ENCODE peak calls at places on chromosomes 6 and 20, in eight cellular contexts. G is left ventricle myocardium superior; C is T-helper 2 cell; I is NCI-H1092; L is HAP-1; A is activated CD4-positive, alpha-beta T cell treated with anti-CD3 and anti-CD28 coated beads, Interleukin-2, amount 10 ng/mL, durations not matched to agents 7 days and 5 days; J is GM03348; N is occipital lobe. U is an unnamed sample.

GRCh38 chr20:50379049-50379990 is 130.9 kb upstream of the PTPN1 start:
- DNase-seq in N (no peak), L (no peak), I (peak; percentile 11), G (peak; percentile 94), C (no peak), A (no peak), J (peak; percentile 81), U (no peak)

GRCh38 chr20:57953638-57954037 is 243.8 kb upstream of the PMEPA1 start:
- DNase-seq in J (no peak), A (no peak), C (no peak), G (no peak), I (no peak), N (no peak), L (no peak), U (no peak)

GRCh38 chr20:9617062-9617461 is 102.7 kb downstream of the LAMP5 start:
- DNase-seq in G (peak; percentile 59), N (peak; percentile 17), A (peak; percentile 57), I (peak; percentile 42), J (peak; percentile 74), L (peak; percentile 69), C (peak; percentile 8), U (peak; percentile 57)

GRCh38 chr20:49501917-49502316 is 19.4 kb upstream of the KCNB1 start:
- DNase-seq in J (no peak), N (no peak), L (no peak), A (no peak), I (no peak), C (no peak), G (no peak), U (no peak)

GRCh38 chr6:12572884-12573824 is 143.4 kb upstream of the PHACTR1 start:
- DNase-seq in J (peak; percentile 82), L (no peak), G (no peak), A (no peak), C (no peak), N (peak; percentile 37), I (no peak), U (no peak)

GRCh38 chr6:11964101-11964500 is 48.0 kb upstream of the HIVEP1 start:
- DNase-seq in C (no peak), I (no peak), L (no peak), J (no peak), G (no peak), A (no peak), N (no peak), U (no peak)

GRCh38 chr6:122033564-122034181 is 365.8 kb upstream of the HSF2 start:
- DNase-seq in L (no peak), N (no peak), I (peak; percentile 1), C (no peak), A (no peak), G (no peak), J (peak; percentile 67), U (peak; percentile 54)

GRCh38 chr6:18155273-18155863 is at the start of gene KDM1B:
- DNase-seq in C (peak; percentile 96), I (peak; percentile 94), L (peak; percentile 99), J (peak; percentile 99), G (peak; percentile 99), N (peak; percentile 99), A (peak; percentile 98), U (peak; percentile 98)

GRCh38 chr6:2858678-2859324 is 17.1 kb upstream of the SERPINB1 start:
- DNase-seq in L (no peak), A (peak; percentile 76), I (no peak), N (no peak), C (no peak), J (no peak), G (no peak), U (no peak)

GRCh38 chr20:48186447-48186846 is 401.2 kb upstream of the SULF2 start:
- DNase-seq in A (no peak), J (no peak), C (no peak), N (no peak), G (no peak), I (no peak), L (peak; percentile 30), U (no peak)

GRCh38 chr6:44012078-44012493 is 115.2 kb downstream of the MRPL14 start:
- DNase-seq in A (no peak), G (no peak), N (no peak), I (no peak), L (no peak), C (no peak), J (peak; percentile 88), U (no peak)

GRCh38 chr6:129598244-129599187 is 111.5 kb downstream of the ARHGAP18 start:
- DNase-seq in L (peak; percentile 29), I (peak; percentile 28), N (no peak), C (no peak), A (peak; percentile 49), G (no peak), J (peak; percentile 69), U (peak; percentile 65)

GRCh38 chr20:31652917-31653385 is 15.2 kb downstream of the COX4I2 start:
- DNase-seq in G (no peak), L (no peak), C (no peak), I (peak; percentile 50), J (peak; percentile 44), A (no peak), N (no peak), U (no peak)

GRCh38 chr6:29777319-29777718 is 50.3 kb upstream of the HLA-G start:
- DNase-seq in J (no peak), L (no peak), C (no peak), N (no peak), G (no peak), I (no peak), A (no peak), U (no peak)

GRCh38 chr6:32622545-32623401 is 14.4 kb upstream of the HLA-DQA1 start:
- DNase-seq in A (peak; percentile 55), N (no peak), J (peak; percentile 21), G (peak; percentile 26), L (no peak), C (peak; percentile 6), I (no peak), U (peak; percentile 15)

GRCh38 chr20:32636278-32636677 is 37.5 kb downstream of the C20orf203 start:
- DNase-seq in I (no peak), A (no peak), G (no peak), J (no peak), C (no peak), N (no peak), L (no peak), U (no peak)

GRCh38 chr20:31706607-31707257 is 15.9 kb downstream of the BCL2L1 start:
- DNase-seq in C (no peak), A (no peak), N (no peak), G (no peak), L (no peak), J (no peak), I (no peak), U (no peak)

GRCh38 chr20:2606507-2607006 is 45.9 kb upstream of the NOP56 start:
- DNase-seq in J (no peak), I (no peak), L (no peak), A (no peak), C (no peak), G (no peak), N (no peak), U (no peak)

GRCh38 chr20:38059832-38060231 is 26.3 kb downstream of the RPRD1B start:
- DNase-seq in N (no peak), L (no peak), I (no peak), J (no peak), A (no peak), C (no peak), G (no peak), U (no peak)

GRCh38 chr6:25279748-25280616 is 808 bp downstream of the CARMIL1 start:
- DNase-seq in A (peak; percentile 15), N (no peak), L (peak; percentile 61), G (peak; percentile 31), J (peak; percentile 53), C (no peak), I (no peak), U (peak; percentile 33)

GRCh38 chr6:9307786-9308185 is 872.4 kb upstream of the SLC35B3 start:
- DNase-seq in A (no peak), N (no peak), G (no peak), I (no peak), C (no peak), J (no peak), L (no peak), U (no peak)

GRCh38 chr20:7285918-7286556 is 518.6 kb downstream of the BMP2 start:
- DNase-seq in G (peak; percentile 70), A (peak; percentile 30), J (peak; percentile 70), I (peak; percentile 72), L (peak; percentile 81), N (peak; percentile 66), C (no peak), U (peak; percentile 84)

GRCh38 chr20:54474046-54474445 is 1.3 kb upstream of the DOK5 start:
- DNase-seq in J (no peak), G (no peak), L (no peak), N (no peak), C (no peak), A (no peak), I (no peak), U (no peak)

GRCh38 chr6:14321992-14322772 is 204.6 kb downstream of the CD83 start:
- DNase-seq in A (no peak), I (no peak), G (peak; percentile 39), N (no peak), J (no peak), L (no peak), C (no peak), U (no peak)

GRCh38 chr6:98657764-98658163 is 176.6 kb upstream of the POU3F2 start:
- DNase-seq in J (peak; percentile 11), G (no peak), I (no peak), A (peak; percentile 32), C (no peak), N (no peak), L (peak; percentile 81), U (no peak)

GRCh38 chr6:47456536-47456975 is 21.0 kb upstream of the CD2AP start:
- DNase-seq in A (no peak), C (no peak), N (no peak), J (no peak), I (no peak), L (no peak), G (no peak), U (no peak)

GRCh38 chr6:38027685-38028373 is 208.3 kb downstream of the ZFAND3 start:
- DNase-seq in I (no peak), A (no peak), C (no peak), J (no peak), G (no peak), L (no peak), N (no peak), U (no peak)

GRCh38 chr6:148407372-148407771 is 64.7 kb downstream of the SASH1 start:
- DNase-seq in G (peak; percentile 63), J (peak; percentile 81), I (no peak), N (no peak), C (no peak), L (no peak), A (no peak), U (no peak)

GRCh38 chr6:169794317-169795055 is 43.1 kb downstream of the ERMARD start:
- DNase-seq in I (peak; percentile 83), L (no peak), N (no peak), C (no peak), A (peak; percentile 2), G (no peak), J (no peak), U (no peak)

GRCh38 chr6:32128751-32129296 is 778 bp upstream of the ATF6B start:
- DNase-seq in I (no peak), A (no peak), N (no peak), L (no peak), G (no peak), J (no peak), C (no peak), U (no peak)

GRCh38 chr6:169961772-169962561 is 210.5 kb downstream of the ERMARD start:
- DNase-seq in L (no peak), G (peak; percentile 70), I (no peak), A (no peak), J (no peak), N (no peak), C (no peak), U (peak; percentile 35)

GRCh38 chr20:258963-259362 is 1.4 kb downstream of the DEFB132 start:
- DNase-seq in L (no peak), G (no peak), I (no peak), J (peak; percentile 34), A (peak; percentile 12), C (no peak), N (no peak), U (no peak)

GRCh38 chr6:127186889-127187288 is 68.4 kb downstream of the RSPO3 start:
- DNase-seq in I (no peak), C (peak; percentile 45), A (peak; percentile 61), L (peak; percentile 85), N (no peak), J (no peak), G (peak; percentile 85), U (no peak)

GRCh38 chr6:484086-484728 is 92.7 kb downstream of the IRF4 start:
- DNase-seq in L (no peak), J (no peak), C (no peak), I (peak; percentile 4), N (no peak), G (no peak), A (no peak), U (no peak)